ENCODE peak calls at places on chromosomes 5 and 9, in four cellular contexts. One of them, this sample, is unnamed.

GRCh38 chr5:124274949-124275348 is 471.5 kb downstream of the ZNF608 start:
- DNase-seq in endodermal cell: no peak
- DNase-seq in stomach: no peak
- DNase-seq in ovary: no peak
- DNase-seq in this sample: no peak

GRCh38 chr9:81268048-81268447 is 421.3 kb downstream of the TLE1 start:
- DNase-seq in stomach: no peak
- DNase-seq in ovary: no peak
- DNase-seq in endodermal cell: no peak
- DNase-seq in this sample: no peak

GRCh38 chr5:138653502-138653901 is 78.3 kb upstream of the HSPA9 start:
- DNase-seq in endodermal cell: peak; percentile 67
- DNase-seq in ovary: no peak
- DNase-seq in stomach: peak; percentile 27
- DNase-seq in this sample: no peak

GRCh38 chr5:14410068-14410941 is 171.3 kb upstream of the OTULINL start:
- DNase-seq in ovary: peak; percentile 61
- DNase-seq in endodermal cell: no peak
- DNase-seq in stomach: no peak
- DNase-seq in this sample: no peak

GRCh38 chr5:113984928-113985327 is 376.9 kb upstream of the KCNN2 start:
- DNase-seq in ovary: no peak
- DNase-seq in stomach: no peak
- DNase-seq in endodermal cell: no peak
- DNase-seq in this sample: no peak

GRCh38 chr9:110977259-110977709 is 61.0 kb downstream of the LPAR1 start:
- DNase-seq in stomach: peak; percentile 70
- DNase-seq in endodermal cell: peak; percentile 44
- DNase-seq in ovary: peak; percentile 10
- DNase-seq in this sample: no peak

GRCh38 chr9:76655121-76655531 is 109.1 kb upstream of the PCA3 start:
- DNase-seq in stomach: no peak
- DNase-seq in endodermal cell: no peak
- DNase-seq in ovary: no peak
- DNase-seq in this sample: no peak

GRCh38 chr5:126044111-126044668 is 379.0 kb upstream of the GRAMD2B start:
- DNase-seq in endodermal cell: no peak
- DNase-seq in stomach: no peak
- DNase-seq in ovary: no peak
- DNase-seq in this sample: peak; percentile 12

GRCh38 chr5:32780508-32780919 is 69.4 kb downstream of the NPR3 start:
- DNase-seq in stomach: no peak
- DNase-seq in endodermal cell: no peak
- DNase-seq in ovary: no peak
- DNase-seq in this sample: no peak

GRCh38 chr5:93681432-93681831 is 60.0 kb downstream of the POU5F2 start:
- DNase-seq in stomach: no peak
- DNase-seq in endodermal cell: no peak
- DNase-seq in ovary: no peak
- DNase-seq in this sample: no peak

GRCh38 chr5:16704945-16705344 is 88.1 kb upstream of the RETREG1 start:
- DNase-seq in ovary: no peak
- DNase-seq in endodermal cell: no peak
- DNase-seq in stomach: no peak
- DNase-seq in this sample: no peak
- H3K36me3 ChIP-seq in ovary: no peaks in the 10 kb centered on the region
- H3K36me3 ChIP-seq in endodermal cell: peaks cover 98% of the 10 kb centered on the region
- H3K36me3 ChIP-seq in stomach: peaks cover 34% of the 10 kb centered on the region
- H3K36me3 ChIP-seq in this sample: peaks cover 90% of the 10 kb centered on the region

GRCh38 chr9:90857103-90857502 is 55.5 kb downstream of the SYK start:
- DNase-seq in ovary: no peak
- DNase-seq in stomach: no peak
- DNase-seq in endodermal cell: no peak
- DNase-seq in this sample: no peak

GRCh38 chr9:90855208-90856000 is 53.8 kb downstream of the SYK start:
- DNase-seq in stomach: no peak
- DNase-seq in ovary: no peak
- DNase-seq in endodermal cell: no peak
- DNase-seq in this sample: no peak

GRCh38 chr9:90853945-90854344 is 52.3 kb downstream of the SYK start:
- DNase-seq in endodermal cell: no peak
- DNase-seq in stomach: no peak
- DNase-seq in ovary: no peak
- DNase-seq in this sample: no peak

GRCh38 chr9:90851444-90851843 is 49.8 kb downstream of the SYK start:
- DNase-seq in ovary: no peak
- DNase-seq in stomach: no peak
- DNase-seq in endodermal cell: no peak
- DNase-seq in this sample: no peak

GRCh38 chr9:90854637-90855036 is 53.0 kb downstream of the SYK start:
- DNase-seq in stomach: no peak
- DNase-seq in endodermal cell: no peak
- DNase-seq in ovary: no peak
- DNase-seq in this sample: no peak
- H3K36me3 ChIP-seq in stomach: no peaks in the 10 kb centered on the region
- H3K36me3 ChIP-seq in endodermal cell: no peaks in the 10 kb centered on the region
- H3K36me3 ChIP-seq in ovary: no peaks in the 10 kb centered on the region
- H3K36me3 ChIP-seq in this sample: no peaks in the 10 kb centered on the region

GRCh38 chr9:136827794-136828473 is 14.3 kb upstream of the AJM1 start:
- DNase-seq in ovary: no peak
- DNase-seq in endodermal cell: no peak
- DNase-seq in stomach: no peak
- DNase-seq in this sample: no peak
- H3K36me3 ChIP-seq in ovary: no peaks in the 10 kb centered on the region
- H3K36me3 ChIP-seq in endodermal cell: peaks cover 84% of the 10 kb centered on the region
- H3K36me3 ChIP-seq in stomach: peaks cover 78% of the 10 kb centered on the region
- H3K36me3 ChIP-seq in this sample: peaks cover 82% of the 10 kb centered on the region

GRCh38 chr5:134813827-134814226 is 31.9 kb upstream of the C5orf24 start:
- DNase-seq in stomach: no peak
- DNase-seq in ovary: no peak
- DNase-seq in endodermal cell: no peak
- DNase-seq in this sample: no peak

GRCh38 chr5:134819404-134819963 is 26.3 kb upstream of the C5orf24 start:
- DNase-seq in stomach: no peak
- DNase-seq in ovary: no peak
- DNase-seq in endodermal cell: no peak
- DNase-seq in this sample: no peak

GRCh38 chr5:134821841-134822240 is 23.9 kb upstream of the C5orf24 start:
- DNase-seq in ovary: no peak
- DNase-seq in stomach: no peak
- DNase-seq in endodermal cell: no peak
- DNase-seq in this sample: no peak

GRCh38 chr5:134817006-134817405 is 28.8 kb upstream of the C5orf24 start:
- DNase-seq in endodermal cell: no peak
- DNase-seq in stomach: no peak
- DNase-seq in ovary: no peak
- DNase-seq in this sample: no peak

GRCh38 chr5:134818776-134819175 is 27.0 kb upstream of the C5orf24 start:
- DNase-seq in stomach: no peak
- DNase-seq in ovary: no peak
- DNase-seq in endodermal cell: no peak
- DNase-seq in this sample: no peak
- H3K36me3 ChIP-seq in stomach: peaks cover 46% of the 10 kb centered on the region
- H3K36me3 ChIP-seq in ovary: no peaks in the 10 kb centered on the region
- H3K36me3 ChIP-seq in endodermal cell: peaks cover 82% of the 10 kb centered on the region
- H3K36me3 ChIP-seq in this sample: peaks cover 61% of the 10 kb centered on the region

GRCh38 chr9:125341566-125341965 is 79.9 kb downstream of the GAPVD1 start:
- DNase-seq in endodermal cell: no peak
- DNase-seq in ovary: no peak
- DNase-seq in stomach: no peak
- DNase-seq in this sample: no peak
- H3K36me3 ChIP-seq in endodermal cell: peaks cover 58% of the 10 kb centered on the region
- H3K36me3 ChIP-seq in ovary: no peaks in the 10 kb centered on the region
- H3K36me3 ChIP-seq in stomach: peaks cover 42% of the 10 kb centered on the region
- H3K36me3 ChIP-seq in this sample: peaks cover 42% of the 10 kb centered on the region

This sample was measured in HAP-1.